ENCODE peak calls at places on chromosomes 2 and 18, in nine cellular contexts. J is GM10248; T is MM.1S; I is NCI-H2081; U is IMR-90; G is NCI-H1694; A is stimulated activated CD4-positive, alpha-beta T cell treated with anti-CD3 and anti-CD28 coated beads, TNF-alpha, amount 100 ng/mL, for 48 hours; V is SIG-M5; N is amygdala. F is an unnamed sample.

GRCh38 chr2:67895171-67895941 is 167.4 kb downstream of the C1D start:
- DNase-seq in J (no peak), T (no peak), I (no peak), U (no peak), G (no peak), A (no peak), V (no peak), N (no peak), F (no peak)

GRCh38 chr2:108612153-108612513 is 77.9 kb downstream of the LIMS1 start:
- DNase-seq in J (peak; percentile 73), T (peak; percentile 86), I (no peak), U (peak; percentile 88), G (no peak), A (no peak), V (no peak), N (no peak), F (peak; percentile 43)

GRCh38 chr2:184685999-184686841 is 87.9 kb downstream of the ZNF804A start:
- DNase-seq in J (no peak), T (no peak), I (no peak), U (no peak), G (no peak), A (no peak), V (no peak), N (no peak), F (peak; percentile 18)

GRCh38 chr2:36708119-36708741 is 11.7 kb downstream of the VIT start:
- DNase-seq in J (no peak), T (no peak), I (no peak), U (peak; percentile 17), G (no peak), A (no peak), V (no peak), N (no peak), F (peak; percentile 65)

GRCh38 chr2:118672571-118673158 is 174.8 kb downstream of the EN1 start:
- DNase-seq in J (no peak), T (no peak), I (no peak), U (no peak), G (no peak), A (no peak), V (no peak), N (no peak), F (no peak)

GRCh38 chr2:223114170-223114569 is 62.2 kb downstream of the KCNE4 start:
- DNase-seq in J (no peak), T (no peak), I (no peak), U (no peak), G (no peak), A (no peak), V (no peak), N (no peak), F (no peak)

GRCh38 chr2:229335877-229336346 is 64.8 kb upstream of the PID1 start:
- DNase-seq in J (no peak), T (no peak), I (no peak), U (no peak), G (no peak), A (no peak), V (no peak), N (no peak), F (no peak)

GRCh38 chr18:6059551-6059950 is 164.2 kb upstream of the TMEM200C start:
- DNase-seq in J (no peak), T (no peak), I (no peak), U (no peak), G (no peak), A (no peak), V (no peak), N (no peak), F (no peak)

GRCh38 chr2:154693941-154694340 is 4.6 kb upstream of the KCNJ3 start:
- DNase-seq in J (no peak), T (no peak), I (no peak), U (no peak), G (peak; percentile 31), A (no peak), V (no peak), N (no peak), F (no peak)

GRCh38 chr2:62475172-62476011 is 30.6 kb downstream of the TMEM17 start:
- DNase-seq in J (no peak), T (no peak), I (no peak), U (no peak), G (peak; percentile 73), A (no peak), V (no peak), N (peak; percentile 48), F (no peak)

GRCh38 chr2:69755862-69756467 is 14.0 kb downstream of the ANXA4 start:
- DNase-seq in J (peak; percentile 36), T (no peak), I (no peak), U (peak; percentile 60), G (no peak), A (no peak), V (no peak), N (no peak), F (peak; percentile 71)

GRCh38 chr2:234631896-234632514 is 135.1 kb upstream of the ARL4C start:
- DNase-seq in J (no peak), T (no peak), I (no peak), U (no peak), G (no peak), A (no peak), V (no peak), N (no peak), F (no peak)

GRCh38 chr18:45416168-45416567 is 199.1 kb upstream of the SLC14A2 start:
- DNase-seq in J (no peak), T (no peak), I (peak; percentile 81), U (no peak), G (peak; percentile 21), A (no peak), V (no peak), N (no peak), F (peak; percentile 2)

GRCh38 chr2:100383306-100383705 is 34.2 kb downstream of the CHST10 start:
- DNase-seq in J (no peak), T (no peak), I (no peak), U (no peak), G (no peak), A (no peak), V (no peak), N (no peak), F (no peak)

F was measured in cardiac fibroblast.